ENCODE peak calls at places on chromosomes 4 and X, in nine cellular contexts. One of them, this sample, is unnamed.
A peak's percentile ranks its signal among the peaks of the same experiment; 100 is the strongest.

GRCh38 chr4:108030332-108030731 is 40.6 kb downstream of the HADH start:
- DNase-seq in mammary epithelial cell: peak; percentile 63
- DNase-seq in IMR-90: peak; percentile 76
- DNase-seq in nephron progenitor cell: peak; percentile 44
- DNase-seq in dorsolateral prefrontal cortex: no peak
- DNase-seq in cardiac muscle cell: peak; percentile 60
- DNase-seq in prostate gland: no peak
- DNase-seq in Calu3: peak; percentile 13
- DNase-seq in ovary: no peak
- DNase-seq in this sample: peak; percentile 48

GRCh38 chr4:188214861-188215260 is 75.6 kb downstream of the TRIML1 start:
- DNase-seq in IMR-90: no peak
- DNase-seq in nephron progenitor cell: no peak
- DNase-seq in prostate gland: no peak
- DNase-seq in cardiac muscle cell: no peak
- DNase-seq in mammary epithelial cell: no peak
- DNase-seq in Calu3: no peak
- DNase-seq in dorsolateral prefrontal cortex: no peak
- DNase-seq in ovary: no peak
- DNase-seq in this sample: no peak

GRCh38 chr4:73620115-73620792 is at the start of gene RASSF6:
- DNase-seq in dorsolateral prefrontal cortex: no peak
- DNase-seq in IMR-90: no peak
- DNase-seq in nephron progenitor cell: peak; percentile 71
- DNase-seq in mammary epithelial cell: peak; percentile 91
- DNase-seq in Calu3: peak; percentile 91
- DNase-seq in prostate gland: peak; percentile 75
- DNase-seq in cardiac muscle cell: peak; percentile 54
- DNase-seq in ovary: peak; percentile 22
- DNase-seq in this sample: no peak

GRCh38 chr4:13920111-13920875 is 292.8 kb upstream of the BOD1L1 start:
- DNase-seq in dorsolateral prefrontal cortex: no peak
- DNase-seq in nephron progenitor cell: no peak
- DNase-seq in Calu3: no peak
- DNase-seq in mammary epithelial cell: peak; percentile 99
- DNase-seq in IMR-90: peak; percentile 81
- DNase-seq in ovary: no peak
- DNase-seq in cardiac muscle cell: no peak
- DNase-seq in prostate gland: no peak
- DNase-seq in this sample: no peak

GRCh38 chrX:139929876-139930275 is 3.0 kb downstream of the ATP11C start:
- DNase-seq in nephron progenitor cell: no peak
- DNase-seq in IMR-90: no peak
- DNase-seq in cardiac muscle cell: no peak
- DNase-seq in mammary epithelial cell: no peak
- DNase-seq in prostate gland: no peak
- DNase-seq in dorsolateral prefrontal cortex: no peak
- DNase-seq in ovary: no peak
- DNase-seq in Calu3: no peak
- DNase-seq in this sample: no peak

GRCh38 chr4:7101692-7102515 is 34.0 kb upstream of the GRPEL1 start:
- DNase-seq in dorsolateral prefrontal cortex: peak; percentile 69
- DNase-seq in nephron progenitor cell: peak; percentile 71
- DNase-seq in ovary: peak; percentile 73
- DNase-seq in cardiac muscle cell: peak; percentile 73
- DNase-seq in prostate gland: peak; percentile 48
- DNase-seq in mammary epithelial cell: peak; percentile 51
- DNase-seq in IMR-90: peak; percentile 60
- DNase-seq in Calu3: peak; percentile 66
- DNase-seq in this sample: peak; percentile 72

GRCh38 chr4:188015025-188015778 is 19.6 kb downstream of the ZFP42 start:
- DNase-seq in cardiac muscle cell: no peak
- DNase-seq in Calu3: no peak
- DNase-seq in ovary: no peak
- DNase-seq in dorsolateral prefrontal cortex: no peak
- DNase-seq in IMR-90: no peak
- DNase-seq in mammary epithelial cell: peak; percentile 73
- DNase-seq in nephron progenitor cell: peak; percentile 14
- DNase-seq in prostate gland: no peak
- DNase-seq in this sample: no peak

GRCh38 chrX:68833855-68834331 is 5.1 kb downstream of the EFNB1 start:
- DNase-seq in IMR-90: no peak
- DNase-seq in mammary epithelial cell: peak; percentile 71
- DNase-seq in prostate gland: no peak
- DNase-seq in ovary: no peak
- DNase-seq in nephron progenitor cell: no peak
- DNase-seq in dorsolateral prefrontal cortex: no peak
- DNase-seq in Calu3: no peak
- DNase-seq in cardiac muscle cell: no peak
- DNase-seq in this sample: peak; percentile 0

GRCh38 chrX:121579016-121579760 is 531.8 kb downstream of the GLUD2 start:
- DNase-seq in dorsolateral prefrontal cortex: no peak
- DNase-seq in nephron progenitor cell: peak; percentile 12
- DNase-seq in cardiac muscle cell: peak; percentile 32
- DNase-seq in IMR-90: no peak
- DNase-seq in Calu3: peak; percentile 49
- DNase-seq in ovary: no peak
- DNase-seq in prostate gland: no peak
- DNase-seq in mammary epithelial cell: peak; percentile 12
- DNase-seq in this sample: no peak

GRCh38 chrX:140525448-140525847 is 20.6 kb upstream of the SOX3 start:
- DNase-seq in cardiac muscle cell: no peak
- DNase-seq in mammary epithelial cell: peak; percentile 6
- DNase-seq in IMR-90: peak; percentile 64
- DNase-seq in dorsolateral prefrontal cortex: no peak
- DNase-seq in ovary: no peak
- DNase-seq in prostate gland: no peak
- DNase-seq in Calu3: no peak
- DNase-seq in nephron progenitor cell: no peak
- DNase-seq in this sample: no peak

GRCh38 chr4:37780444-37781133 is 45.9 kb upstream of the PGM2 start:
- DNase-seq in dorsolateral prefrontal cortex: no peak
- DNase-seq in prostate gland: peak; percentile 10
- DNase-seq in nephron progenitor cell: no peak
- DNase-seq in cardiac muscle cell: no peak
- DNase-seq in ovary: no peak
- DNase-seq in mammary epithelial cell: no peak
- DNase-seq in Calu3: no peak
- DNase-seq in IMR-90: no peak
- DNase-seq in this sample: no peak

GRCh38 chrX:136920001-136920400 is 39.5 kb upstream of the RBMX start:
- DNase-seq in ovary: no peak
- DNase-seq in cardiac muscle cell: no peak
- DNase-seq in nephron progenitor cell: no peak
- DNase-seq in dorsolateral prefrontal cortex: no peak
- DNase-seq in IMR-90: peak; percentile 32
- DNase-seq in prostate gland: no peak
- DNase-seq in Calu3: no peak
- DNase-seq in mammary epithelial cell: no peak
- DNase-seq in this sample: no peak

GRCh38 chr4:169305651-169306050 is 34.9 kb upstream of the SH3RF1 start:
- DNase-seq in Calu3: no peak
- DNase-seq in mammary epithelial cell: no peak
- DNase-seq in prostate gland: no peak
- DNase-seq in ovary: no peak
- DNase-seq in IMR-90: peak; percentile 10
- DNase-seq in cardiac muscle cell: no peak
- DNase-seq in nephron progenitor cell: no peak
- DNase-seq in dorsolateral prefrontal cortex: no peak
- DNase-seq in this sample: no peak

GRCh38 chrX:123263246-123263757 is 79.2 kb downstream of the GRIA3 start:
- DNase-seq in mammary epithelial cell: no peak
- DNase-seq in prostate gland: no peak
- DNase-seq in dorsolateral prefrontal cortex: no peak
- DNase-seq in ovary: no peak
- DNase-seq in cardiac muscle cell: peak; percentile 1
- DNase-seq in nephron progenitor cell: no peak
- DNase-seq in IMR-90: no peak
- DNase-seq in Calu3: no peak
- DNase-seq in this sample: no peak

GRCh38 chr4:93897559-93897958 is 69.0 kb downstream of the ATOH1 start:
- DNase-seq in mammary epithelial cell: peak; percentile 1
- DNase-seq in ovary: no peak
- DNase-seq in cardiac muscle cell: peak; percentile 23
- DNase-seq in Calu3: no peak
- DNase-seq in prostate gland: no peak
- DNase-seq in IMR-90: no peak
- DNase-seq in nephron progenitor cell: no peak
- DNase-seq in dorsolateral prefrontal cortex: no peak
- DNase-seq in this sample: no peak

GRCh38 chr4:32569844-32570243 is 1849.7 kb downstream of the PCDH7 start:
- DNase-seq in cardiac muscle cell: no peak
- DNase-seq in ovary: no peak
- DNase-seq in nephron progenitor cell: no peak
- DNase-seq in IMR-90: no peak
- DNase-seq in dorsolateral prefrontal cortex: no peak
- DNase-seq in prostate gland: no peak
- DNase-seq in mammary epithelial cell: no peak
- DNase-seq in Calu3: no peak
- DNase-seq in this sample: no peak

GRCh38 chrX:56228914-56229313 is 3.2 kb upstream of the KLF8 start:
- DNase-seq in prostate gland: peak; percentile 4
- DNase-seq in IMR-90: no peak
- DNase-seq in nephron progenitor cell: no peak
- DNase-seq in ovary: no peak
- DNase-seq in dorsolateral prefrontal cortex: no peak
- DNase-seq in Calu3: no peak
- DNase-seq in mammary epithelial cell: no peak
- DNase-seq in cardiac muscle cell: no peak
- DNase-seq in this sample: no peak

GRCh38 chrX:56231706-56232105 is 450 bp upstream of the KLF8 start:
- DNase-seq in IMR-90: no peak
- DNase-seq in prostate gland: no peak
- DNase-seq in ovary: no peak
- DNase-seq in dorsolateral prefrontal cortex: no peak
- DNase-seq in mammary epithelial cell: no peak
- DNase-seq in Calu3: no peak
- DNase-seq in cardiac muscle cell: peak; percentile 2
- DNase-seq in nephron progenitor cell: no peak
- DNase-seq in this sample: no peak

GRCh38 chrX:56232221-56233082 is at the start of gene KLF8:
- DNase-seq in dorsolateral prefrontal cortex: no peak
- DNase-seq in IMR-90: no peak
- DNase-seq in mammary epithelial cell: peak; percentile 71
- DNase-seq in cardiac muscle cell: peak; percentile 43
- DNase-seq in Calu3: peak; percentile 21
- DNase-seq in nephron progenitor cell: peak; percentile 30
- DNase-seq in prostate gland: peak; percentile 61
- DNase-seq in ovary: peak; percentile 63
- DNase-seq in this sample: no peak

GRCh38 chrX:56233100-56233499 is 944 bp downstream of the KLF8 start:
- DNase-seq in cardiac muscle cell: peak; percentile 13
- DNase-seq in mammary epithelial cell: no peak
- DNase-seq in prostate gland: no peak
- DNase-seq in nephron progenitor cell: peak; percentile 4
- DNase-seq in dorsolateral prefrontal cortex: no peak
- DNase-seq in Calu3: no peak
- DNase-seq in ovary: peak; percentile 25
- DNase-seq in IMR-90: no peak
- DNase-seq in this sample: no peak

GRCh38 chrX:56233682-56234081 is 1.5 kb downstream of the KLF8 start:
- DNase-seq in dorsolateral prefrontal cortex: no peak
- DNase-seq in Calu3: no peak
- DNase-seq in cardiac muscle cell: peak; percentile 14
- DNase-seq in ovary: peak; percentile 66
- DNase-seq in mammary epithelial cell: peak; percentile 81
- DNase-seq in IMR-90: no peak
- DNase-seq in nephron progenitor cell: peak; percentile 6
- DNase-seq in prostate gland: peak; percentile 39
- DNase-seq in this sample: no peak
- TF ChIP-seq CTCF in dorsolateral prefrontal cortex: no peak
- TF ChIP-seq CTCF in Calu3: no peak
- TF ChIP-seq CTCF in cardiac muscle cell: no peak
- TF ChIP-seq CTCF in ovary: no peak
- TF ChIP-seq CTCF in mammary epithelial cell: peak; percentile 37
- TF ChIP-seq CTCF in IMR-90: no peak
- TF ChIP-seq CTCF in nephron progenitor cell: no peak
- TF ChIP-seq CTCF in prostate gland: no peak
- TF ChIP-seq CTCF in this sample: no peak

GRCh38 chrX:2548731-2549423 is 48.1 kb upstream of the DHRSX start:
- DNase-seq in mammary epithelial cell: no peak
- DNase-seq in dorsolateral prefrontal cortex: no peak
- DNase-seq in nephron progenitor cell: no peak
- DNase-seq in cardiac muscle cell: no peak
- DNase-seq in prostate gland: no peak
- DNase-seq in IMR-90: no peak
- DNase-seq in ovary: no peak
- DNase-seq in Calu3: no peak
- DNase-seq in this sample: no peak
- TF ChIP-seq CTCF in mammary epithelial cell: no peak
- TF ChIP-seq CTCF in dorsolateral prefrontal cortex: no peak
- TF ChIP-seq CTCF in nephron progenitor cell: no peak
- TF ChIP-seq CTCF in cardiac muscle cell: no peak
- TF ChIP-seq CTCF in prostate gland: no peak
- TF ChIP-seq CTCF in IMR-90: no peak
- TF ChIP-seq CTCF in ovary: no peak
- TF ChIP-seq CTCF in Calu3: no peak
- TF ChIP-seq CTCF in this sample: no peak

DNA sequence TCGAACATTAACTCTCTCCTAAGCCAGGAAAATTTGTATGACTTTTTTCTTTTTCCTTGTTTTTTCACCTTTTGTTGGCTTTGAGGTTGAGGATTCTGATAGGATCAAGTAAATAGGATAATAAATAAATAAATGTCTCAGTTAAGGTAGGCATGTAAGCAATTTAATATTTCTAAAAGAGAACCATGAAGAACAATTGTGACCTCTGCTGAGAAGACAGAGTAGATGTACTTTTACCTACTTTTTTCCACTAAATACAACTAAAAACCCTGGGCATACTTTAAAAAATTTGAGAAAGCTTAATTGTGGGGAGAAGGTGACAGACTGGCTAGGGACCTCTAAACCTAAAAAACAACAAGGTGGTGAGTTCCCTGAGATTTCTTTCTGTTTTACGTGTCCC is 31.6 kb upstream of the CLNK start:
- DNase-seq in mammary epithelial cell: no peak
- DNase-seq in nephron progenitor cell: no peak
- DNase-seq in ovary: no peak
- DNase-seq in dorsolateral prefrontal cortex: no peak
- DNase-seq in prostate gland: no peak
- DNase-seq in cardiac muscle cell: no peak
- DNase-seq in Calu3: no peak
- DNase-seq in IMR-90: no peak
- DNase-seq in this sample: no peak
- TF ChIP-seq CTCF in mammary epithelial cell: no peak
- TF ChIP-seq CTCF in nephron progenitor cell: no peak
- TF ChIP-seq CTCF in ovary: no peak
- TF ChIP-seq CTCF in dorsolateral prefrontal cortex: no peak
- TF ChIP-seq CTCF in prostate gland: no peak
- TF ChIP-seq CTCF in cardiac muscle cell: no peak
- TF ChIP-seq CTCF in Calu3: no peak
- TF ChIP-seq CTCF in IMR-90: peak; percentile 23
- TF ChIP-seq CTCF in this sample: no peak

DNA sequence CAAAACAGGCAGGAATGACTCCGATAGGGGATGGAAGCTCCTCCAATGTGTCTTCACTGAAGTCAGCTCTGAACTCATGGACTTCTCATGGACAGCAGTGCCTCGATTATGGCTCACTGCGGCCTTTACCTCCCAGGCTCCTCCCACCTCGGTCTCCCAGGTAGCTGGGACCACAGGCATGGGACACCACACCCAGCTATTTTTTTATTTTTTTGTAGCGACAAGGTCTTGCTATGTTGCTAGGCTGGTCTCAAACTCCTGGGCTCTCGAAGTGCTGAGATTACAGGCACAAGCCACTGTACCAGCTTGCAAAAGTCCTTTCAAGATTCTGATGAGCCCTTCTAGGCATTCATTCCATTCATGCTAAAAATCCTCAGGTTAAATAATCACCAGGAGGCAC is 181.5 kb downstream of the NSUN7 start:
- DNase-seq in cardiac muscle cell: no peak
- DNase-seq in Calu3: no peak
- DNase-seq in prostate gland: no peak
- DNase-seq in mammary epithelial cell: no peak
- DNase-seq in nephron progenitor cell: no peak
- DNase-seq in dorsolateral prefrontal cortex: no peak
- DNase-seq in ovary: no peak
- DNase-seq in IMR-90: no peak
- DNase-seq in this sample: no peak
- TF ChIP-seq CTCF in cardiac muscle cell: no peak
- TF ChIP-seq CTCF in Calu3: no peak
- TF ChIP-seq CTCF in prostate gland: no peak
- TF ChIP-seq CTCF in mammary epithelial cell: no peak
- TF ChIP-seq CTCF in nephron progenitor cell: no peak
- TF ChIP-seq CTCF in dorsolateral prefrontal cortex: no peak
- TF ChIP-seq CTCF in ovary: no peak
- TF ChIP-seq CTCF in IMR-90: no peak
- TF ChIP-seq CTCF in this sample: no peak

This sample was measured in mesothelial cell of epicardium.